ENCODE peak calls at places on chromosome 22, in four cellular contexts. J, I, G and Y are unnamed samples.

GRCh38 chr22:36419912-36420882 is 32.4 kb upstream of the MYH9 start:
- DNase-seq in J (no peak), I (peak; percentile 80), G (no peak), Y (no peak)

GRCh38 chr22:48906177-48906835 is 921.4 kb downstream of the BRD1 start:
- DNase-seq in J (no peak), I (no peak), G (no peak), Y (no peak)

GRCh38 chr22:36884314-36885158 is 23.7 kb downstream of the NCF4 start:
- DNase-seq in J (no peak), I (no peak), G (no peak), Y (no peak)

GRCh38 chr22:20238567-20239062 is 29.5 kb downstream of the RTN4R start:
- DNase-seq in J (peak; percentile 66), I (peak; percentile 9), G (no peak), Y (no peak)

GRCh38 chr22:37818397-37819099 is 4.6 kb upstream of the GALR3 start:
- DNase-seq in J (peak; percentile 72), I (peak; percentile 62), G (peak; percentile 55), Y (peak; percentile 67)

GRCh38 chr22:50691521-50691920 is 18.9 kb downstream of the SHANK3 start:
- DNase-seq in J (no peak), I (no peak), G (peak; percentile 32), Y (no peak)

GRCh38 chr22:21043856-21044535 is 1.8 kb upstream of the LRRC74B start:
- DNase-seq in J (no peak), I (no peak), G (no peak), Y (no peak)

GRCh38 chr22:39723899-39724351 is 153.4 kb downstream of the CACNA1I start:
- DNase-seq in J (no peak), I (peak; percentile 26), G (no peak), Y (peak; percentile 9)

GRCh38 chr22:18954333-18954732 is 18.2 kb upstream of the PRODH start:
- DNase-seq in J (peak; percentile 61), I (peak; percentile 46), G (peak; percentile 79), Y (peak; percentile 71)

GRCh38 chr22:27925331-27925730 is 6.3 kb upstream of the PITPNB start:
- DNase-seq in J (no peak), I (no peak), G (no peak), Y (no peak)

GRCh38 chr22:31160328-31160978 is 471 bp downstream of the RNF185 start:
- DNase-seq in J (no peak), I (peak; percentile 61), G (no peak), Y (no peak)

GRCh38 chr22:37178350-37179125 is 9.5 kb downstream of the C1QTNF6 start:
- DNase-seq in J (no peak), I (no peak), G (peak; percentile 54), Y (peak; percentile 36)

GRCh38 chr22:39367040-39367439 is 17.2 kb downstream of the SYNGR1 start:
- DNase-seq in J (no peak), I (no peak), G (no peak), Y (no peak)

GRCh38 chr22:37472418-37473006 is 13.7 kb downstream of the MFNG start:
- DNase-seq in J (no peak), I (peak; percentile 36), G (no peak), Y (no peak)

GRCh38 chr22:37529652-37530345 is 10.6 kb upstream of the CARD10 start:
- DNase-seq in J (no peak), I (no peak), G (no peak), Y (no peak)

GRCh38 chr22:37905534-37906363 is at the start of gene MICALL1:
- DNase-seq in J (peak; percentile 76), I (peak; percentile 72), G (peak; percentile 65), Y (peak; percentile 58)

GRCh38 chr22:17968126-17968525 is 56.2 kb downstream of the MICAL3 start:
- DNase-seq in J (no peak), I (no peak), G (no peak), Y (no peak)

GRCh38 chr22:50563410-50564160 is 866 bp upstream of the SYCE3 start:
- DNase-seq in J (no peak), I (no peak), G (peak; percentile 48), Y (no peak)

GRCh38 chr22:17368727-17369552 is at the start of gene CECR2:
- DNase-seq in J (peak; percentile 76), I (peak; percentile 1), G (peak; percentile 58), Y (peak; percentile 58)

GRCh38 chr22:28023036-28023435 is 104.0 kb upstream of the PITPNB start:
- DNase-seq in J (peak; percentile 11), I (no peak), G (no peak), Y (no peak)

GRCh38 chr22:19109198-19110063 is 12.8 kb downstream of the DGCR2 start:
- DNase-seq in J (peak; percentile 63), I (peak; percentile 74), G (no peak), Y (no peak)

GRCh38 chr22:27768027-27768640 is 33.4 kb downstream of the MN1 start:
- DNase-seq in J (no peak), I (no peak), G (no peak), Y (no peak)

GRCh38 chr22:19871023-19871844 is 16.6 kb upstream of the GNB1L start:
- DNase-seq in J (peak; percentile 12), I (no peak), G (no peak), Y (peak; percentile 37)

GRCh38 chr22:30381250-30381649 is 6.0 kb downstream of the RNF215 start:
- DNase-seq in J (no peak), I (no peak), G (no peak), Y (no peak)

GRCh38 chr22:46734830-46735453 is 3.1 kb downstream of the CERK start:
- DNase-seq in J (peak; percentile 78), I (peak; percentile 4), G (peak; percentile 30), Y (no peak)
- H3K4me3 ChIP-seq in J (peak overlapping the region; percentile 92), I (no peak overlapping the region), G (no peak overlapping the region), Y (no peak overlapping the region)

GRCh38 chr22:29336751-29337490 is 21.4 kb upstream of the RASL10A start:
- DNase-seq in J (no peak), I (no peak), G (peak; percentile 59), Y (no peak)
- H3K4me3 ChIP-seq in J (no peak overlapping the region), I (no peak overlapping the region), G (no peak overlapping the region), Y (peak overlapping the region; percentile 30)

DNA sequence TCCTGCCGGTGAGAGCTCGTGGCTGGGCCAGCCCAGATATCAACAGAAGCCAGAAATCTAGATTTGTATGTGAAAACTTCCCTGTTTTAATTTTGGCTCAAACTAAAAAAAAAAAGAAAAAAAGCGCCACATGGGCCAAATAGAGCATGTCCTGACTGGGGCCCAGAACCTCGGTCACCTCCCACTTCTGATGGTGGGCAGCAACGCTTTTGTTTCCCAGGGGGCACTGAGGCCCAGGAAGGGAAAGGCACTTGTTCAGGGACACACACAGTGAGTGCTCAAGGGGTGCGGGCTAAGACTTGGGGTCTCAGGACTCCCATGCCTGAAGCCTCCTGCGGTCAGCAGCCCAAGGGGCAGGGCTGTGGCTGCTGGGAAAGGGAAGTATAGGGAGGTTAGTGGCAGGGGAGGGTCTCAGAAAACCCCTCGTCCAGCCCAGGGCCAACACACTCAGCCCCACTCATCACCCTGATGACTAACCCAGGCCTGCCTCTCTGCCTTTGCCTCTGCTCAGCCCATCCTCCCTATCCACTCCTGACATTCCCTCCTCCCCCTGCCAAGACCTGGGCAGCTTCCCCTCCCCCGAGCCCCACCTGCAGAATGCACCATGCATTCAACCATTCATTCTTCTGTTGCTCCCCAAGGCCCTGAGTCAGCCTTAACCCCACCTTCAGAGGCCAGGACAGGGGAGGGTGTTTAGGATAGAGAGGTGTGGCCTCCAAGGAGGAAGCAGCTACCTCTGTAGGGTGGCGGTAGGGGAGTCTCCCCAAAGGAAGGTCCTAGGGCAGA is 30.0 kb upstream of the TCF20 start:
- DNase-seq in J (peak; percentile 51), I (no peak), G (no peak), Y (no peak)
- H3K4me3 ChIP-seq in J (peak overlapping the region; percentile 4), I (no peak overlapping the region), G (no peak overlapping the region), Y (no peak overlapping the region)

GRCh38 chr22:32804036-32804435 is 2.5 kb downstream of the TIMP3 start:
- DNase-seq in J (no peak), I (no peak), G (no peak), Y (no peak)
- H3K4me3 ChIP-seq in J (peak overlapping the region; percentile 56), I (peak overlapping the region; percentile 99), G (no peak overlapping the region), Y (peak overlapping the region; percentile 99)

GRCh38 chr22:23578306-23578705 is 1.8 kb downstream of the IGLL1 start:
- DNase-seq in J (no peak), I (no peak), G (no peak), Y (no peak)

GRCh38 chr22:23574371-23574811 is 5.7 kb downstream of the IGLL1 start:
- DNase-seq in J (no peak), I (no peak), G (no peak), Y (no peak)

GRCh38 chr22:23574877-23575276 is 5.2 kb downstream of the IGLL1 start:
- DNase-seq in J (no peak), I (no peak), G (no peak), Y (no peak)

GRCh38 chr22:23576681-23577080 is 3.4 kb downstream of the IGLL1 start:
- DNase-seq in J (no peak), I (no peak), G (no peak), Y (no peak)

DNA sequence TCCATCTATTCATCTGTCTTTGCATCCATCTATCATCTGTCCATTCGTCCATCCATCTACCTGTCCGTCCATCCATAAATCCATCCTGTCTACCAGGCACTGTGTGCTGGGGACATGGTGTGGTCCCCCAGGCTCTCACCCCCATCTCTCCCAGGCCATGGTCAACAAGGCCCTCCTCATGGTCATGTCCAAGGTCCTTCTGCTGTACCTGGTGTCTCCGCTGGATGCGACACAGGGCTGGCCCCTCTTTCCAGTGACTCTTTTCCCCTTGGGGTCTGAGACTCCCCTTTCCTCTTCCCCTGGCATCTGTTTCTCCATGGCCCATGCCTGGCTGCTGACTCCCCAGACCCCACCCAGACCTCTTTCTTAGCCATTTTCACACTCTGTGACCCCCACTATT is 4.5 kb downstream of the IGLL1 start:
- DNase-seq in J (no peak), I (no peak), G (no peak), Y (no peak)
- H3K4me3 ChIP-seq in J (no peak overlapping the region), I (no peak overlapping the region), G (no peak overlapping the region), Y (no peak overlapping the region)